ENCODE peak calls at places on chromosomes 3 and 15, in six cellular contexts. S, X, W, E, Y and R are unnamed samples.
A peak's percentile ranks its signal among the peaks of the same experiment; 100 is the strongest.

GRCh38 chr15:33194704-33195261 is at the start of gene FMN1:
- DNase-seq in S (peak; percentile 94), X (peak; percentile 92), W (peak; percentile 53), E (peak; percentile 9), Y (peak; percentile 96), R (peak; percentile 86)

GRCh38 chr3:124786491-124787241 is 56.4 kb downstream of the UMPS start:
- DNase-seq in S (no peak), X (no peak), W (no peak), E (no peak), Y (no peak), R (no peak)

GRCh38 chr3:186004209-186004608 is 66.4 kb upstream of the TRA2B start:
- DNase-seq in S (no peak), X (no peak), W (no peak), E (no peak), Y (no peak), R (no peak)

GRCh38 chr3:145368748-145369147 is 792.2 kb downstream of the PLOD2 start:
- DNase-seq in S (no peak), X (no peak), W (no peak), E (no peak), Y (no peak), R (no peak)

GRCh38 chr15:34217587-34218225 is 7.1 kb upstream of the EMC4 start:
- DNase-seq in S (no peak), X (no peak), W (no peak), E (no peak), Y (no peak), R (no peak)

GRCh38 chr15:49273734-49274318 is 103.8 kb downstream of the GALK2 start:
- DNase-seq in S (no peak), X (no peak), W (no peak), E (no peak), Y (no peak), R (no peak)

GRCh38 chr15:80990955-80991354 is 1.3 kb upstream of the MESD start:
- DNase-seq in S (no peak), X (no peak), W (no peak), E (no peak), Y (no peak), R (no peak)

GRCh38 chr3:125374501-125374995 is 577 bp downstream of the ZNF148 start:
- DNase-seq in S (peak; percentile 71), X (no peak), W (no peak), E (peak; percentile 70), Y (no peak), R (no peak)

GRCh38 chr3:139318431-139318816 is 25.4 kb upstream of the MRPS22 start:
- DNase-seq in S (no peak), X (no peak), W (no peak), E (no peak), Y (no peak), R (no peak)